ENCODE peak calls at places on chromosomes 13 and 19, in six cellular contexts. T is SHP77, H is psoas muscle, V is posterior vena cava, J is LoVo, G is NT2/D1. P is an unnamed sample.

GRCh38 chr19:543912-544608 is at the start of gene GZMM:
- DNase-seq in T (no peak), H (no peak), V (no peak), J (no peak), G (no peak), P (peak)

GRCh38 chr13:74070513-74070912 is 63.7 kb downstream of the KLF12 start:
- DNase-seq in T (no peak), H (no peak), V (no peak), J (no peak), G (no peak), P (no peak)

GRCh38 chr13:81872581-81872980 is 1531.7 kb upstream of the SPRY2 start:
- DNase-seq in T (peak), H (no peak), V (no peak), J (no peak), G (no peak), P (no peak)

GRCh38 chr13:112058519-112058873 is 8.5 kb upstream of the SOX1 start:
- DNase-seq in T (no peak), H (no peak), V (no peak), J (no peak), G (no peak), P (no peak)

GRCh38 chr19:57473646-57474045 is 3.7 kb downstream of the ZNF772 start:
- DNase-seq in T (no peak), H (no peak), V (no peak), J (no peak), G (no peak), P (no peak)

GRCh38 chr13:40026741-40027140 is 371.3 kb downstream of the COG6 start:
- DNase-seq in T (no peak), H (no peak), V (no peak), J (no peak), G (no peak), P (peak)

GRCh38 chr19:38044267-38045111 is 137.5 kb downstream of the SIPA1L3 start:
- DNase-seq in T (no peak), H (no peak), V (no peak), J (no peak), G (no peak), P (no peak)

GRCh38 chr13:33918199-33918932 is 100.4 kb downstream of the RFC3 start:
- DNase-seq in T (no peak), H (no peak), V (no peak), J (no peak), G (no peak), P (no peak)

GRCh38 chr13:51674276-51674675 is 90.0 kb downstream of the WDFY2 start:
- DNase-seq in T (no peak), H (no peak), V (no peak), J (no peak), G (no peak), P (no peak)

GRCh38 chr19:4977299-4978174 is 8.6 kb downstream of the KDM4B start:
- DNase-seq in T (no peak), H (peak), V (peak), J (no peak), G (peak), P (no peak)

GRCh38 chr19:57282011-57282636 is 1.8 kb downstream of the ZNF460 start:
- DNase-seq in T (no peak), H (no peak), V (no peak), J (no peak), G (no peak), P (no peak)

GRCh38 chr13:36057041-36057440 is 74.1 kb downstream of the DCLK1 start:
- DNase-seq in T (no peak), H (no peak), V (no peak), J (no peak), G (no peak), P (no peak)

GRCh38 chr13:48019796-48020195 is 17.7 kb upstream of the NUDT15 start:
- DNase-seq in T (no peak), H (no peak), V (no peak), J (no peak), G (no peak), P (no peak)

GRCh38 chr13:41546372-41547252 is 89.3 kb downstream of the RGCC start:
- DNase-seq in T (no peak), H (no peak), V (no peak), J (peak), G (no peak), P (no peak)

GRCh38 chr19:3880471-3881271 is at the start of gene ATCAY:
- DNase-seq in T (no peak), H (no peak), V (no peak), J (no peak), G (peak), P (no peak)

GRCh38 chr19:41904118-41904870 is 21.3 kb downstream of the ARHGEF1 start:
- DNase-seq in T (peak), H (no peak), V (no peak), J (peak), G (no peak), P (no peak)

GRCh38 chr19:3931041-3931440 is 1.8 kb upstream of the NMRK2 start:
- DNase-seq in T (no peak), H (peak), V (no peak), J (no peak), G (no peak), P (no peak)

GRCh38 chr19:5718579-5719273 is 1.2 kb downstream of the LONP1 start:
- DNase-seq in T (no peak), H (no peak), V (no peak), J (peak), G (no peak), P (no peak)

P was measured in stimulated activated CD4-positive, alpha-beta T cell treated with anti-CD3 and anti-CD28 coated beads, TNF-alpha, amount 100 ng/mL, for 24 hours.